ENCODE peak calls at places on chromosome 5, in seven cellular contexts. V is Peyer's patch, D is heart left ventricle, S is ovary, M is breast epithelium, N is GM12891, A is endothelial cell of umbilical vein. O is an unnamed sample.

GRCh38 chr5:144549580-144549979 is 378.9 kb downstream of the KCTD16 start:
- DNase-seq in S (no peak), A (no peak), D (no peak), N (no peak), M (no peak), V (no peak), O (peak)

GRCh38 chr5:173592050-173592669 is 24.3 kb downstream of the BOD1 start:
- DNase-seq in A (no peak), S (no peak), V (no peak), N (no peak), D (no peak), M (no peak), O (no peak)

GRCh38 chr5:180191716-180192115 is 17.3 kb downstream of the RASGEF1C start:
- DNase-seq in V (no peak), N (no peak), D (no peak), A (no peak), M (no peak), S (no peak), O (no peak)

GRCh38 chr5:52757527-52757926 is 30.2 kb upstream of the ITGA1 start:
- DNase-seq in S (no peak), D (no peak), V (no peak), M (no peak), N (no peak), A (peak), O (no peak)

GRCh38 chr5:140571105-140571504 is 6.5 kb downstream of the SLC35A4 start:
- DNase-seq in D (peak), M (no peak), N (no peak), S (peak), A (no peak), V (no peak), O (no peak)

GRCh38 chr5:58548104-58548503 is 34.8 kb upstream of the RAB3C start:
- DNase-seq in D (no peak), V (no peak), A (no peak), N (no peak), M (no peak), S (no peak), O (no peak)

GRCh38 chr5:82813951-82814350 is 263.2 kb downstream of the TMEM167A start:
- DNase-seq in V (no peak), N (no peak), D (no peak), M (no peak), A (no peak), S (no peak), O (no peak)

GRCh38 chr5:32541241-32541640 is 44.1 kb upstream of the SUB1 start:
- DNase-seq in V (no peak), A (no peak), D (no peak), M (no peak), S (no peak), N (no peak), O (no peak)

GRCh38 chr5:141961466-141961865 is 3.5 kb upstream of the PCDH12 start:
- DNase-seq in M (no peak), D (no peak), A (no peak), V (no peak), N (no peak), S (no peak), O (no peak)

GRCh38 chr5:108238936-108239887 is 142.7 kb downstream of the FBXL17 start:
- DNase-seq in S (no peak), D (no peak), M (no peak), A (no peak), V (no peak), N (no peak), O (no peak)

GRCh38 chr5:133390416-133391155 is 221.8 kb downstream of the FSTL4 start:
- DNase-seq in A (no peak), S (no peak), D (no peak), M (no peak), N (no peak), V (no peak), O (no peak)

GRCh38 chr5:154753792-154754191 is 1.4 kb upstream of the LARP1 start:
- DNase-seq in D (peak), A (peak), V (peak), N (no peak), M (no peak), S (peak), O (peak)
- TF ChIP-seq POLR2A in D (no peak), A (no peak), V (no peak), N (no peak), M (no peak), S (peak), O (peak)

DNA sequence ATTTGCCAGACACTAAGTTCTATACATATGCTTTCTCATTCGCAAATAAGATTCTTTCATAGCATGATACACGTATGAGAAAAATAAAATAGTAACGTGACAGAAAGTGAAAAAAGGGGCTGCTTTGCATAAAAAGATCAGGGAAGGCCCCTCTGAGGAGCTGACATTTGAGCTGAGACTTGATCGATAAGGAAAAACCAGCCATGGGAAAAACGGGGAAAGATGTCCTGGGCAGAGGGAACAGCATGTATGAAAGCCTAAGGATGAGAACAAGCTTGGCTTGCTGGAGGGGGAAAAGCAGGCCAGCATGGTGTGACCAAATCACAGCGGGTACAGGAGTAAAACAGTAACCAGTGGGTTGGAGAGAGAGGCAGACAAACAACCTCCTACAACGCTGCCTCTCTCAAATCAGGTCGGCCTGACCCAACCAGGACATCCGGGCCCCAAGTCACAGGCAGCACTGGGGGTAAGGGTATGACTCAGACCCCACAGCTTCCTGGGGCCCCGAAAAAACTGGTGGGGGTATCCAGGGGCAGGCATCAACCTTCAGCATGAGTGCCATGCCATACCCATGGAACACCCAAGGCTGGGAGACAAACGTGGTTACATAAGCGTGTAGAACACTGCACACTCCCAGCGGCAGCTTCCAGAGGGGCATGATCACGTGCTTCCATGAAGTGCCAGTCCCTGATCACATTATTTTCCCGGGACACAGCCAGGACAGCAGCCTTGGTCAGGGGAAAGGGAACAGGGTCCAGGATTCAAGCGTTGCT is 2.2 kb downstream of the TNIP1 start:
- DNase-seq in A (no peak), S (no peak), M (no peak), N (peak), V (peak), D (peak), O (no peak)
- TF ChIP-seq POLR2A in A (no peak), S (no peak), M (no peak), N (peak), V (no peak), D (no peak), O (no peak)

GRCh38 chr5:88882321-88883038 is 504 bp downstream of the MEF2C start:
- DNase-seq in D (no peak), A (peak), M (no peak), S (no peak), N (no peak), V (no peak), O (no peak)

GRCh38 chr5:88881566-88881965 is 1.4 kb downstream of the MEF2C start:
- DNase-seq in N (no peak), S (no peak), V (no peak), A (peak), M (no peak), D (no peak), O (no peak)

GRCh38 chr5:88884435-88884877 is 1.5 kb upstream of the MEF2C start:
- DNase-seq in N (no peak), S (no peak), D (no peak), A (peak), V (no peak), M (no peak), O (no peak)

GRCh38 chr5:88883566-88884434 is 816 bp upstream of the MEF2C start:
- DNase-seq in N (no peak), M (no peak), D (peak), A (peak), V (peak), S (peak), O (peak)

GRCh38 chr5:88883059-88883565 is at the start of gene MEF2C:
- DNase-seq in D (peak), N (no peak), S (peak), A (peak), V (peak), M (no peak), O (peak)
- TF ChIP-seq POLR2A in D (no peak), N (peak), S (peak), A (peak), V (peak), M (no peak), O (peak)

GRCh38 chr5:127229185-127229889 is 61.3 kb upstream of the MEGF10 start:
- DNase-seq in M (peak), A (peak), S (peak), D (peak), V (peak), N (peak), O (peak)
- TF ChIP-seq POLR2A in M (no peak), A (no peak), S (no peak), D (no peak), V (no peak), N (no peak), O (peak)

GRCh38 chr5:181260720-181261319 is at the start of gene TRIM52:
- DNase-seq in M (peak), S (peak), N (peak), A (peak), D (peak), V (peak), O (peak)

GRCh38 chr5:181259283-181259682 is 1.7 kb downstream of the TRIM52 start:
- DNase-seq in S (no peak), A (no peak), M (no peak), D (no peak), N (no peak), V (no peak), O (no peak)

GRCh38 chr5:181263633-181264032 is 2.7 kb upstream of the TRIM52 start:
- DNase-seq in A (no peak), D (no peak), N (no peak), V (no peak), M (no peak), S (no peak), O (no peak)

GRCh38 chr5:181259974-181260719 is 796 bp downstream of the TRIM52 start:
- DNase-seq in A (peak), S (no peak), D (no peak), V (no peak), M (no peak), N (no peak), O (no peak)

GRCh38 chr5:181261320-181262085 is 560 bp upstream of the TRIM52 start:
- DNase-seq in V (peak), S (peak), D (peak), A (peak), N (peak), M (no peak), O (peak)
- TF ChIP-seq POLR2A in V (peak), S (peak), D (no peak), A (peak), N (peak), M (peak), O (no peak)

GRCh38 chr5:116759860-116760644 is 185.4 kb upstream of the SEMA6A start:
- DNase-seq in A (no peak), S (no peak), D (no peak), M (no peak), N (no peak), V (no peak), O (peak)

GRCh38 chr5:116766470-116766947 is 191.9 kb upstream of the SEMA6A start:
- DNase-seq in V (no peak), N (no peak), A (no peak), D (no peak), M (no peak), S (peak), O (no peak)

GRCh38 chr5:116764941-116765340 is 190.3 kb upstream of the SEMA6A start:
- DNase-seq in A (no peak), S (no peak), N (no peak), V (no peak), M (no peak), D (no peak), O (no peak)

GRCh38 chr5:116765441-116765840 is 190.8 kb upstream of the SEMA6A start:
- DNase-seq in S (no peak), A (no peak), D (no peak), M (no peak), V (no peak), N (no peak), O (no peak)

GRCh38 chr5:116763987-116764866 is 189.6 kb upstream of the SEMA6A start:
- DNase-seq in N (no peak), S (no peak), D (no peak), M (no peak), V (no peak), A (no peak), O (no peak)
- TF ChIP-seq POLR2A in N (no peak), S (no peak), D (no peak), M (no peak), V (no peak), A (no peak), O (no peak)

DNA sequence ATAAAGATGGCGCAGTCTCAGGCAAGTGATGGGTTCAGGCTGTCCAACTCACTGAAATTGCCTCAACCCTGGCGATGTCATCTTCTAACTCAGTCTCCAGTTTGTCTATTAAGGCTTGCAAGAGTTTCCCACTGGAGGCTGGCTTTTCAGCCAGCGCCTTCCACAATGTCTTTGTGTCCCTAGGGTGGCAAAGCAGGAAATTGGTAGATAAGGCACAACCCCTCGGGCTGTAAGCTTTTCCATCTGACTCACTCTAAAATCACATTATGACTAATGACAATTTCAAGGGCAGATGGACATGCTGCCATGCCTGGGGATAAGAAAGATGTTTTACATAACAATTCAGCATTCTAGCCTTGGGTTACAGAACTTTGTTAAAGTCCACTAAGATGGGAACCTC is 61.9 kb downstream of the MROH2B start:
- DNase-seq in N (no peak), V (no peak), D (peak), S (no peak), M (no peak), A (peak), O (no peak)
- TF ChIP-seq POLR2A in N (no peak), V (no peak), D (no peak), S (no peak), M (no peak), A (no peak), O (no peak)

O was measured in thyroid gland.